ENCODE peak calls at places on chromosome 13, in seven cellular contexts. P is effector memory CD4-positive, alpha-beta T cell; Y is thyroid gland; F is CD4-positive, alpha-beta memory T cell; B is small intestine; G is AG04450; O is PC-3. C is an unnamed sample. For H3K27me3, the result is how much of the 10 kb centered on the place peaks cover.

GRCh38 chr13:98405107-98405571 is 171.8 kb downstream of the STK24 start:
- DNase-seq in G (no peak), P (no peak), F (no peak), Y (peak), O (no peak), B (no peak), C (no peak)

GRCh38 chr13:46655727-46656180 is 102.8 kb downstream of the LRCH1 start:
- DNase-seq in B (no peak), P (no peak), F (no peak), O (no peak), Y (peak), G (no peak), C (peak)

GRCh38 chr13:79781829-79782540 is 301.0 kb downstream of the NDFIP2 start:
- DNase-seq in O (no peak), P (no peak), B (no peak), F (no peak), G (no peak), Y (no peak), C (no peak)

GRCh38 chr13:100210966-100211710 is 122.2 kb downstream of the PCCA start:
- DNase-seq in F (no peak), O (no peak), G (no peak), B (no peak), P (no peak), Y (no peak), C (no peak)

GRCh38 chr13:49997935-49998334 is 1.1 kb downstream of the TRIM13 start:
- DNase-seq in P (no peak), Y (no peak), F (no peak), B (peak), G (no peak), O (peak), C (no peak)

GRCh38 chr13:80618777-80619176 is 277.9 kb upstream of the SPRY2 start:
- DNase-seq in P (no peak), F (no peak), O (no peak), G (no peak), B (no peak), Y (no peak), C (no peak)

GRCh38 chr13:37681295-37682032 is 82.9 kb upstream of the POSTN start:
- DNase-seq in P (no peak), F (no peak), G (peak), B (peak), Y (no peak), O (peak), C (no peak)

GRCh38 chr13:106521101-106521799 is 14.2 kb downstream of the EFNB2 start:
- DNase-seq in B (no peak), P (no peak), Y (peak), O (peak), F (no peak), G (no peak), C (no peak)

GRCh38 chr13:23776698-23777570 is 112.3 kb downstream of the MIPEP start:
- DNase-seq in O (no peak), G (no peak), F (no peak), B (no peak), P (no peak), Y (no peak), C (no peak)

GRCh38 chr13:43159007-43159406 is 135.6 kb downstream of the DNAJC15 start:
- DNase-seq in P (no peak), G (peak), F (no peak), O (no peak), Y (peak), B (no peak), C (peak)

GRCh38 chr13:20350819-20351218 is 118.7 kb upstream of the GJB6 start:
- DNase-seq in B (no peak), F (no peak), O (no peak), P (no peak), G (no peak), Y (no peak), C (no peak)

GRCh38 chr13:23541221-23541620 is 29.0 kb upstream of the TNFRSF19 start:
- DNase-seq in O (peak), G (peak), Y (no peak), F (no peak), B (no peak), P (no peak), C (no peak)

GRCh38 chr13:61084983-61085382 is 330.7 kb downstream of the PCDH20 start:
- DNase-seq in F (no peak), G (no peak), P (no peak), B (no peak), Y (no peak), O (peak), C (no peak)

GRCh38 chr13:78139765-78140164 is 221.1 kb upstream of the EDNRB start:
- DNase-seq in F (no peak), P (no peak), Y (no peak), B (no peak), O (no peak), G (no peak), C (no peak)

GRCh38 chr13:52109096-52109495 is 19.8 kb downstream of the NEK5 start:
- DNase-seq in G (no peak), Y (no peak), B (peak), P (no peak), O (no peak), F (no peak), C (no peak)

GRCh38 chr13:21567714-21568113 is 36.3 kb downstream of the MICU2 start:
- DNase-seq in P (no peak), F (no peak), G (no peak), O (no peak), B (no peak), Y (no peak), C (no peak)

GRCh38 chr13:86909318-86909717 is 761.9 kb upstream of the SLITRK5 start:
- DNase-seq in O (no peak), F (no peak), G (no peak), B (peak), P (no peak), Y (no peak), C (peak)

GRCh38 chr13:100128373-100128772 is 39.5 kb downstream of the PCCA start:
- DNase-seq in F (no peak), G (peak), P (no peak), B (no peak), Y (no peak), O (no peak), C (no peak)

GRCh38 chr13:52164989-52165388 is 5.6 kb upstream of the NEK3 start:
- DNase-seq in O (no peak), F (no peak), P (no peak), Y (no peak), G (no peak), B (no peak), C (no peak)

GRCh38 chr13:40063278-40063698 is 407.8 kb downstream of the COG6 start:
- DNase-seq in P (no peak), B (no peak), Y (no peak), F (no peak), O (no peak), G (no peak), C (no peak)

GRCh38 chr13:32117696-32118095 is 86.1 kb downstream of the FRY start:
- DNase-seq in B (no peak), G (no peak), F (no peak), O (no peak), P (no peak), Y (peak), C (peak)

GRCh38 chr13:41562083-41562482 is 104.7 kb downstream of the RGCC start:
- DNase-seq in F (no peak), O (no peak), P (no peak), Y (peak), G (peak), B (no peak), C (peak)

GRCh38 chr13:24218977-24219376 is 58.5 kb downstream of the SPATA13 start:
- DNase-seq in G (no peak), O (no peak), Y (no peak), B (peak), F (no peak), P (no peak), C (no peak)

GRCh38 chr13:113929628-113930615 is 44.0 kb downstream of the C13orf46 start:
- DNase-seq in O (no peak), Y (no peak), B (no peak), P (no peak), G (no peak), F (no peak), C (peak)

GRCh38 chr13:73140804-73141203 is 82.0 kb downstream of the KLF5 start:
- DNase-seq in P (no peak), G (no peak), Y (peak), B (peak), O (no peak), F (no peak), C (no peak)
- H3K4me3 ChIP-seq in P (no peak), G (no peak), Y (no peak), B (no peak), O (no peak), F (no peak), C (no peak)

GRCh38 chr13:111353508-111353907 is 33.1 kb downstream of the TEX29 start:
- DNase-seq in O (no peak), B (no peak), F (no peak), Y (no peak), G (no peak), P (no peak), C (no peak)

GRCh38 chr13:111359237-111359915 is 38.9 kb downstream of the TEX29 start:
- DNase-seq in O (no peak), F (no peak), Y (no peak), G (no peak), P (no peak), B (no peak), C (no peak)

GRCh38 chr13:111360452-111360851 is 40.0 kb downstream of the TEX29 start:
- DNase-seq in Y (no peak), P (no peak), O (no peak), F (no peak), G (no peak), B (no peak), C (no peak)

GRCh38 chr13:111359930-111360329 is 39.5 kb downstream of the TEX29 start:
- DNase-seq in Y (no peak), B (no peak), F (no peak), P (no peak), G (no peak), O (no peak), C (no peak)

DNA sequence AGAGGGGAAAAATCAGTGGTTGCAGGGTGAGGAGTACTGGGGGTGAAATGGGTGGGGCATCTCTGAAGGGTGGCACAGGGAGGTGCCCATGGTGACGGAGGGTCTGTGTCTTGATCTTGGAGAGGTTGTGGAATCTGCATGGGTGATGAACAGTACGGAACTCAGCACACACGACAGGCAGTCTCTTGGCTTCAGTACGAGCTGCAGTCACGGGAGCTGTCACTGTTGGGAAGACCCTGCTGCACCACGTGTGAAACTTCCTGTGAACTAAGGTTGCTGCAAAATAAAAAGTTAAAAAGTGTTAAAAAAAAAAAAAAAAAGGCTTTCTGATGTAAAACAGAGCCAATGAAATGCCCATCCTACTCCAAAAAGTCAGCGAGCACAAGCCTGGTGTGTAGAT is 34.3 kb downstream of the TEX29 start:
- DNase-seq in B (no peak), G (no peak), O (no peak), Y (no peak), F (no peak), P (no peak), C (no peak)
- H3K27me3 ChIP-seq in B (under half), G (under half), O (under half), Y (under half), F (under half), P (under half), C (under half)

DNA sequence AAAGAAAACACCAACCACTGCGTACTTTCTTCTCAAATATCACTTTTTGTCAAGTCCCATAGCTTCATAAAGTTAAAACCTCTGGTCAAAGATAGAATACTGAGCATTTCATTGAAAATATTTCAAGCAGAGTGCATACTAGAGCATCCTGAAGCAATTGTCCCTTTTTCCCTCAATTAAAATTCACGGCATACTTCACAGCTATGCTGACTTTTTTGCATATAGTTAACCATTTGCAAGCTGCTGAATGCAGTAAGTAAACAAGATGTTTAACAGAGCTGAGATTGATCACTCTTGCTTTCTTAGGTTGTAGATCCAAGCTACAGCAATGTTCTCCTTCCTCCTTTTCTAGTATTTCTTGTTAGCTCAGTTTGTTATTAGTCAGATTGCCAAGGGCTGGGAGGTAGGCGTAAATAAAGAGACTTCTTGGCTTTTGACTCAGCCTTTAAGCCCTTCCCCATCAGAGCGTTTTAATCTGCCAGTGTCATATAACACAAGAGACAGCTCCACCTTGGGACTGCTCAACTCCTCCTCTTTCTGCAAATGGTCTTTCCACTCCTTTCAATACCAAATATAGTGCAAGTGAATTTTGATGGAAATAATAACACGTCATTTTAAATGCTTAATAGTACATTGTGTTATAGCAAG is at the start of gene SLITRK6:
- DNase-seq in F (no peak), Y (no peak), B (no peak), P (no peak), O (peak), G (peak), C (no peak)
- H3K4me3 ChIP-seq in F (no peak), Y (no peak), B (no peak), P (no peak), O (peak), G (peak), C (no peak)

GRCh38 chr13:94708971-94709614 is 3.3 kb downstream of the SOX21 start:
- DNase-seq in G (no peak), O (no peak), F (no peak), P (no peak), B (no peak), Y (no peak), C (no peak)
- H3K27me3 ChIP-seq in G (half or more), O (under half), F (under half), P (half or more), B (half or more), Y (half or more), C (under half)

GRCh38 chr13:31016342-31017325 is 84.2 kb downstream of the TEX26 start:
- DNase-seq in Y (no peak), G (no peak), O (no peak), F (no peak), B (no peak), P (no peak), C (no peak)
- H3K4me3 ChIP-seq in Y (no peak), G (no peak), O (no peak), F (no peak), B (no peak), P (no peak), C (no peak)

GRCh38 chr13:26759156-26759906 is 1.3 kb downstream of the GPR12 start:
- DNase-seq in F (no peak), O (no peak), G (no peak), B (no peak), Y (no peak), P (no peak), C (no peak)
- H3K27me3 ChIP-seq in F (under half), O (half or more), G (under half), B (under half), Y (under half), P (under half), C (under half)

GRCh38 chr13:33799950-33800592 is 17.9 kb upstream of the RFC3 start:
- DNase-seq in G (no peak), B (peak), P (no peak), F (no peak), Y (no peak), O (peak), C (no peak)

GRCh38 chr13:33797622-33798021 is 20.3 kb upstream of the RFC3 start:
- DNase-seq in F (no peak), O (peak), Y (no peak), P (no peak), G (no peak), B (no peak), C (no peak)

GRCh38 chr13:33798023-33798422 is 19.9 kb upstream of the RFC3 start:
- DNase-seq in G (no peak), Y (no peak), P (no peak), F (no peak), O (no peak), B (no peak), C (no peak)

GRCh38 chr13:33796095-33796494 is 21.9 kb upstream of the RFC3 start:
- DNase-seq in O (no peak), B (no peak), G (no peak), P (no peak), Y (no peak), F (no peak), C (no peak)

GRCh38 chr13:33800646-33801186 is 17.2 kb upstream of the RFC3 start:
- DNase-seq in Y (no peak), G (no peak), P (no peak), O (no peak), B (no peak), F (no peak), C (no peak)
- H3K4me3 ChIP-seq in Y (no peak), G (peak), P (no peak), O (peak), B (no peak), F (no peak), C (no peak)

C was measured in testis.